ENCODE peak calls at places on chromosomes 13 and 19, in nine cellular contexts. R is right cardiac atrium; T is cardiac muscle cell; B is Caco-2; A is Panc1; N is body of pancreas; I is psoas muscle; W is CD4-positive, CD25-positive, alpha-beta regulatory T cell; M is lower leg skin. V is an unnamed sample.

GRCh38 chr19:10544242-10544752 is 593 bp downstream of the ATG4D start:
- DNase-seq in R (peak; percentile 43), N (peak; percentile 78), B (peak; percentile 49), A (no peak), M (no peak), T (no peak), W (peak; percentile 26), I (no peak), V (peak; percentile 34)

GRCh38 chr13:33363328-33363727 is 77.8 kb upstream of the STARD13 start:
- DNase-seq in W (no peak), I (no peak), B (no peak), A (no peak), M (no peak), N (no peak), T (no peak), R (peak; percentile 20), V (peak; percentile 16)

GRCh38 chr19:2338055-2338615 is 9.7 kb downstream of the SPPL2B start:
- DNase-seq in N (no peak), M (no peak), R (peak; percentile 6), I (no peak), W (no peak), B (no peak), T (no peak), A (no peak), V (no peak)

GRCh38 chr19:42386974-42387707 is 3.0 kb downstream of the CNFN start:
- DNase-seq in T (peak; percentile 70), B (peak; percentile 88), I (peak; percentile 53), R (peak; percentile 59), W (peak; percentile 32), N (peak; percentile 64), M (peak; percentile 91), A (peak; percentile 25), V (peak; percentile 49)

GRCh38 chr19:32908641-32909190 is 39.1 kb upstream of the SLC7A9 start:
- DNase-seq in T (no peak), M (no peak), B (no peak), I (no peak), A (no peak), W (no peak), R (no peak), N (no peak), V (no peak)

GRCh38 chr19:34633806-34634205 is 43.2 kb downstream of the SCGB2B2 start:
- DNase-seq in M (no peak), N (no peak), W (no peak), T (no peak), A (no peak), I (no peak), B (no peak), R (no peak), V (no peak)

GRCh38 chr19:46776927-46777911 is 11.2 kb downstream of the SLC1A5 start:
- DNase-seq in R (no peak), N (no peak), T (no peak), W (no peak), A (no peak), I (no peak), B (peak; percentile 76), M (no peak), V (no peak)

GRCh38 chr13:74550039-74550438 is 415.8 kb upstream of the KLF12 start:
- DNase-seq in M (no peak), I (no peak), N (no peak), T (no peak), A (no peak), R (no peak), B (no peak), W (no peak), V (no peak)

GRCh38 chr19:43534811-43535761 is 2.1 kb downstream of the ZNF575 start:
- DNase-seq in N (peak; percentile 61), A (no peak), R (peak; percentile 80), T (peak; percentile 79), M (peak; percentile 89), W (no peak), B (no peak), I (peak; percentile 72), V (peak; percentile 35)

GRCh38 chr19:57319869-57320179 is 448 bp upstream of the ZNF543 start:
- DNase-seq in I (no peak), T (no peak), M (no peak), B (no peak), R (no peak), N (no peak), W (no peak), A (no peak), V (no peak)

GRCh38 chr13:91014696-91015095 is 332.8 kb upstream of the MIR17HG start:
- DNase-seq in R (no peak), I (no peak), N (no peak), A (no peak), W (no peak), T (no peak), B (no peak), M (no peak), V (no peak)

GRCh38 chr19:633786-634639 is 676 bp upstream of the POLRMT start:
- DNase-seq in W (no peak), I (no peak), A (no peak), M (no peak), B (no peak), R (no peak), N (no peak), T (no peak), V (peak; percentile 31)

GRCh38 chr19:6772028-6772865 is at the start of gene VAV1:
- DNase-seq in M (peak; percentile 90), W (peak; percentile 73), I (peak; percentile 41), A (no peak), N (peak; percentile 65), R (peak; percentile 48), T (no peak), B (no peak), V (peak; percentile 93)

GRCh38 chr13:37899753-37900152 is 30.2 kb upstream of the TRPC4 start:
- DNase-seq in R (no peak), M (no peak), A (no peak), W (no peak), B (no peak), T (no peak), I (no peak), N (peak; percentile 39), V (no peak)

GRCh38 chr19:12636631-12637030 is 25.9 kb downstream of the ZNF791 start:
- DNase-seq in A (no peak), R (no peak), T (no peak), W (no peak), I (no peak), N (no peak), M (no peak), B (no peak), V (no peak)

GRCh38 chr13:41847216-41847615 is 113.7 kb downstream of the VWA8 start:
- DNase-seq in W (no peak), I (no peak), A (no peak), R (no peak), N (no peak), T (no peak), B (no peak), M (no peak), V (no peak)

GRCh38 chr13:79336971-79337370 is 69.1 kb downstream of the RBM26 start:
- DNase-seq in R (no peak), M (no peak), N (no peak), W (no peak), I (no peak), B (no peak), T (no peak), A (no peak), V (no peak)

GRCh38 chr19:4124638-4125037 is 716 bp upstream of the MAP2K2 start:
- DNase-seq in N (no peak), T (no peak), I (no peak), M (no peak), R (no peak), A (no peak), B (no peak), W (no peak), V (no peak)

GRCh38 chr13:36163809-36164308 is 32.7 kb upstream of the DCLK1 start:
- DNase-seq in M (peak; percentile 87), R (peak; percentile 74), N (peak; percentile 77), I (peak; percentile 51), T (peak; percentile 57), W (no peak), B (no peak), A (no peak), V (no peak)

DNA sequence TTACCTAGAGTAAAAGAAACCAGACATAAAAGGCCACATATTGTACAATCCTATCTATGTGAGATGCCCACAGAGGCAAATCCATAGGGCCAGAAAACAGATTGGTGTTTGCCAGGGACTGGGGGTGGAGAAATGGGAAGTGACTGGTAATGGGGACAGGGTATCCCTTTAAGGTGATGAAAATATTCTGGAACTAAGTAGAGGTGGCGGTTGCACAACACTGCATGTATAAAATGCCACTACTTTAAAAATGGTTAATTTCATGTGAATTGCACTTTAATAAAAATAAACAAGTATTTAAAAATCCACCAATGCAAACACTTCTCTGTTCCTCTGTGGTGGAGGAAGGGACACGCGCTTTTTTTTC is 41.5 kb upstream of the KLF2 start:
- DNase-seq in N (no peak), M (no peak), A (no peak), W (no peak), I (no peak), B (no peak), T (no peak), R (no peak), V (no peak)
- H3K4me3 ChIP-seq in N (no peak overlapping the region), M (no peak overlapping the region), A (no peak overlapping the region), W (peak overlapping the region; percentile 13), I (peak overlapping the region; percentile 44), B (no peak overlapping the region), T (no peak overlapping the region), R (no peak overlapping the region), V (no peak overlapping the region)

GRCh38 chr19:55230329-55230728 is 1.8 kb upstream of the TMEM86B start:
- DNase-seq in M (no peak), B (no peak), W (no peak), A (no peak), I (no peak), T (no peak), N (no peak), R (no peak), V (no peak)
- H3K4me3 ChIP-seq in M (no peak overlapping the region), B (no peak overlapping the region), W (no peak overlapping the region), A (no peak overlapping the region), I (no peak overlapping the region), T (no peak overlapping the region), N (no peak overlapping the region), R (no peak overlapping the region), V (no peak overlapping the region)

DNA sequence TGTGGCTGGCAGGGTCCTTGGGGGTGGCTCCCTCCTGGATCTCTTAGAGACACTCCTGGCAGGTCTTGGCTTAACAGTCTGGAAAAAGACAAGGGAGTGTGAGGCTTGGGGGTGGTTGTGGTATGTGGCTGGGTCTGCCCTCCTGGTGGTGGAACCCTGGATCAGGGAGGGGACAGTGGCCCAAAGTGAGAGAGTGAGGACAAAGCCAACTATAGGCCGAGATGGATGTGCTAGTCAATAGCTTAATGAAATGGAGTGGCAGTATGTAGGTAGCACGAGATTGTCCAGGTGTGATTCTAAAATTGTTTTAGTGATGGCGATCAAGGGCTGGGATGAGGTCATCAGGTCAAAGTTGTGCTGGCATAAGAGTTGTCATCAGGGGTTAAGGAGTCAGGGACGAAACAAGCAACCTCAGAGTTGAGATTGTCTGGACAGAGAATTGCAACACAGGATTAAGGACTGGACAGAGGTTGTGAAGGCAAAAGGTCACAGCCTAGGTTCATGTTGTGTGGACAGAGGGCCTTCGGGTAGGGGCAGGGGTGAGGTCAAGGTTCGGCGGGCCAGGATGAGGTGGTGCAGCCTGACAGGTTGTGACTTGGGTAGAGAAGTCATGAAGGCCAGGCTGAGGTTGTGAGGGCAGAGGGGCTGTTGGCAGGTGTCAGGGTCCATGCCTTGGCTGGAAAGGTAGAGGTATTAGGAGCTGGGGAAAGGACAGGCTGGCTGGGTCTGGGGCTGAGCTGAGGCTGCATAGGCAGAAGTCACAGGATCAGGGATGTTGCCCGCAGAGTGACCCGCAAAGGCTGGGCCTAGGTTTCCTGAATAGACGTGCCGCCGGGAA is 4.5 kb upstream of the RASAL3 start:
- DNase-seq in R (no peak), I (no peak), B (no peak), W (no peak), A (no peak), N (no peak), T (no peak), M (no peak), V (no peak)
- H3K4me3 ChIP-seq in R (no peak overlapping the region), I (peak overlapping the region; percentile 50), B (no peak overlapping the region), W (no peak overlapping the region), A (no peak overlapping the region), N (no peak overlapping the region), T (no peak overlapping the region), M (no peak overlapping the region), V (no peak overlapping the region)

GRCh38 chr13:112894673-112895481 is 74.1 kb upstream of the MCF2L start:
- DNase-seq in T (peak; percentile 53), R (no peak), N (no peak), A (no peak), M (no peak), B (no peak), W (no peak), I (no peak), V (no peak)
- H3K4me3 ChIP-seq in T (peak overlapping the region; percentile 39), R (peak overlapping the region; percentile 49), N (peak overlapping the region; percentile 43), A (no peak overlapping the region), M (no peak overlapping the region), B (peak overlapping the region; percentile 80), W (no peak overlapping the region), I (peak overlapping the region; percentile 57), V (no peak overlapping the region)